ENCODE peak calls at places on chromosomes 13 and 19, in seven cellular contexts. K is stimulated activated naive CD4-positive, alpha-beta T cell; A is Peyer's patch; M is activated CD8-positive, alpha-beta memory T cell treated with anti-CD3 and anti-CD28 coated beads for 1 hour; O is stimulated activated CD4-positive, alpha-beta T cell treated with anti-CD3 and anti-CD28 coated beads, Interleukin-1b, Interleukin-23, amount 100 ng/mL, for 1 hour; E is body of pancreas; G is RKO. W is an unnamed sample.

GRCh38 chr13:42997381-42997780 is 5.3 kb upstream of the EPSTI1 start:
- DNase-seq in O (no peak), G (no peak), E (no peak), A (no peak), K (no peak), M (no peak), W (no peak)

GRCh38 chr19:39390759-39391592 is at the start of the genes MED29 and PAF1:
- DNase-seq in O (peak; percentile 93), E (peak; percentile 99), G (peak; percentile 100), K (peak; percentile 97), M (peak; percentile 85), A (peak; percentile 98), W (peak; percentile 100)

GRCh38 chr13:26628706-26629105 is 71.2 kb downstream of the WASF3 start:
- DNase-seq in O (no peak), M (no peak), A (peak; percentile 49), G (peak; percentile 18), K (no peak), E (no peak), W (peak; percentile 46)

GRCh38 chr19:42023121-42023942 is 29.3 kb upstream of the ATP1A3 start:
- DNase-seq in O (no peak), K (no peak), M (no peak), E (no peak), A (peak; percentile 53), G (no peak), W (peak; percentile 76)

GRCh38 chr19:23070353-23070781 is 46.5 kb upstream of the ZNF730 start:
- DNase-seq in G (peak; percentile 15), A (no peak), O (no peak), K (no peak), E (peak; percentile 12), M (no peak), W (no peak)

GRCh38 chr19:21604941-21605548 is 99.6 kb downstream of the ZNF429 start:
- DNase-seq in G (no peak), M (no peak), O (no peak), E (peak; percentile 39), K (no peak), A (no peak), W (no peak)

GRCh38 chr13:65803706-65804392 is 1426.3 kb downstream of the PCDH9 start:
- DNase-seq in O (no peak), A (no peak), E (no peak), G (no peak), K (no peak), M (no peak), W (no peak)

GRCh38 chr13:80338781-80339577 is 1.9 kb downstream of the SPRY2 start:
- DNase-seq in M (no peak), A (peak; percentile 76), O (no peak), E (peak; percentile 79), G (peak; percentile 88), K (no peak), W (peak; percentile 79)

GRCh38 chr19:38412491-38412890 is 9.6 kb downstream of the FAM98C start:
- DNase-seq in K (no peak), G (no peak), O (no peak), M (no peak), A (no peak), E (no peak), W (no peak)

GRCh38 chr19:44603201-44603945 is 10.0 kb upstream of the IGSF23 start:
- DNase-seq in M (no peak), A (no peak), K (no peak), E (no peak), G (peak; percentile 32), O (no peak), W (no peak)